ENCODE peak calls at places on chromosomes 6 and 20, in four cellular contexts. T is HCT116, E is HepG2, N is K562. H is an unnamed sample.

GRCh38 chr6:7235712-7236311 is 77.2 kb downstream of the SSR1 start:
- DNase-seq in T (no peak), E (no peak), N (no peak), H (no peak)

GRCh38 chr6:95431637-95432228 is 145.6 kb upstream of the MANEA start:
- DNase-seq in T (peak), E (peak), N (peak), H (peak)

GRCh38 chr6:15299430-15300131 is 53.7 kb downstream of the JARID2 start:
- DNase-seq in T (no peak), E (peak), N (peak), H (no peak)

GRCh38 chr20:39751557-39752137 is 789.5 kb downstream of the DHX35 start:
- DNase-seq in T (no peak), E (no peak), N (no peak), H (no peak)

GRCh38 chr6:105882071-105882803 is 203.9 kb upstream of the PRDM1 start:
- DNase-seq in T (no peak), E (no peak), N (no peak), H (no peak)

GRCh38 chr6:139801571-139802321 is 427.3 kb upstream of the CITED2 start:
- DNase-seq in T (no peak), E (no peak), N (no peak), H (no peak)

GRCh38 chr6:37170273-37171140 is 555 bp downstream of the PIM1 start:
- DNase-seq in T (no peak), E (no peak), N (peak), H (no peak)

GRCh38 chr6:82032444-82032843 is 215.1 kb downstream of the IBTK start:
- DNase-seq in T (no peak), E (no peak), N (no peak), H (no peak)

GRCh38 chr6:168554472-168554871 is 113.5 kb downstream of the SMOC2 start:
- DNase-seq in T (no peak), E (no peak), N (no peak), H (no peak)

GRCh38 chr6:4664911-4665310 is 111.3 kb upstream of the CDYL start:
- DNase-seq in T (no peak), E (no peak), N (no peak), H (no peak)

GRCh38 chr20:46400828-46401477 is 5.5 kb downstream of the ELMO2 start:
- DNase-seq in T (no peak), E (no peak), N (peak), H (no peak)

GRCh38 chr20:9059931-9060330 is 9.0 kb upstream of the PLCB4 start:
- DNase-seq in T (no peak), E (no peak), N (no peak), H (no peak)

GRCh38 chr20:62815066-62815991 is 1.5 kb upstream of the COL9A3 start:
- DNase-seq in T (no peak), E (peak), N (peak), H (no peak)

GRCh38 chr6:33199687-33200233 is 705 bp downstream of the RXRB start:
- DNase-seq in T (peak), E (peak), N (peak), H (no peak)
- TF ChIP-seq TCF7L2 in T (no peak), E (no peak), N (no peak), H (no peak)

DNA sequence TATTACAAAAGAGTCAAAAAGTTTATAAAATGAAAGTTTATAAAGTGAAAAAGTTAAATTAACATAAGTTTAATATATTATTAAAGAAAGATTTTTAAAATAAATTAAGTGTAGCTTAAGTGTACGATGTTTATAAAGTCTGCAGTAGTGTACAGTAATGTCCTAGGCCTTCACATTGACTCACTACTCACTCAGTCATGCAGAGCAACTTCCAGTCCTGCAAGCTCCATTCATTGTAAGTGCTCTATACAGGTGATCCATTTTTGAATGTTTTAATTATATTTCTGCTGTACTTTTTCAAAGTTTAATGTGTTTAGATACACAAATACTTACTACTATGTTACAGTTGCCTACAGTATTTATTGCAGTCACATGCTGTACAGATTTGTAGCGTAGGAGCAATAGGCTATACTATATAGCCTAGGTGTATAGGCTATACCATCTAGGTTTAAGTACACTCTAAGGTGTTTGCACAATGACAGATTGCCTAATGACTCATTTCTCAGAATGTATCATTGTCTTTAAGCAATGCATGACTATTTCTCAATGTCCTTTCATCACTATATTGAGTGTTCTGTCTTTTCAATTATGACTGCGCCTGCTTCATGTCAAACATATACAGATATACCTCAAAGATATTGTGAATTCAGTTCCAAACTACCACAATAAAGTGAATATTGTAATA is 1110.3 kb upstream of the MAP3K7 start:
- DNase-seq in T (no peak), E (no peak), N (no peak), H (peak)
- H3K27ac ChIP-seq in T (no peak), E (no peak), N (no peak), H (no peak)

GRCh38 chr6:134472046-134472445 is 154.1 kb upstream of the SGK1 start:
- DNase-seq in T (no peak), E (no peak), N (no peak), H (no peak)
- TF ChIP-seq TCF7L2 in T (no peak), E (no peak), N (no peak), H (no peak)

DNA sequence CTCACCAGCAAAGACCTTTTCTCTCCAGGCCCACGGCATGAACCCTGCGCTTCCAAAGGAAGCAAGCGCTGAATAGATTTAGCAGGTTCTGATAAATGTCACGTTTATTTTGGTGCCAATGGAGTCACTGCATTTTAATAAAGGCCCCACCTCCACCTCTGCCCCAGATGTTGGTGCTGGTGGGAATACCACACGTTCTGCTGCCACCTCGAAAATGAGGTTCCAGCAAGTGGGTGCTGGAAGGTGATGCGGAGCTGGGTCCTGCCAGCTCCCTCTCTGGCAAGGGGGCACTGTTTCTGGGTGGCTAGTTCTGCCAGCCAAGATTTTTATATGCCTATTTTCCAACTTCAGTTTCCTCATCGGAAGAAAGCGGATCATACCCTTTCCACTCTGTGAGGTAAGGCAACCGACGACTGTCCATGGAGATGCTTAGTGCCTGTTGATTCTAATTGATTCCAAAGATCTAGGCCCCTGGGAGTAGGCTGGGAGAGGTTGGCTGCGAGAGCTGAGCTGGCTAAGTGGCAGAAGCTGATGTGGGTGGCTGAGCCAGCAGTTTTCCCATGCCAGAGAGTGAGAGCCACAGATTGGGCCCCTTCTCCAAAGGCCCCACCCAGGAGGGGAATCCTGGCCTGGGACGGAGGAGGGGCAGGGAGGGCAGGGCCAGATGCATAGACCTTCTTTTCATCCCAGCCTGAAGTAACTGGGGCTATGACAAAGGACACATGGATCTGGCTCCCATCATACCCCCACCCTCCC is 87.8 kb upstream of the MAFB start:
- DNase-seq in T (no peak), E (no peak), N (no peak), H (no peak)
- H3K27ac ChIP-seq in T (no peak), E (no peak), N (no peak), H (no peak)

GRCh38 chr6:35668096-35668495 is 20.6 kb downstream of the FKBP5 start:
- DNase-seq in T (no peak), E (no peak), N (no peak), H (no peak)

GRCh38 chr6:35664945-35665344 is 23.8 kb downstream of the FKBP5 start:
- DNase-seq in T (no peak), E (no peak), N (no peak), H (no peak)

GRCh38 chr6:35665573-35665972 is 23.1 kb downstream of the FKBP5 start:
- DNase-seq in T (no peak), E (no peak), N (no peak), H (no peak)

GRCh38 chr6:35663001-35663400 is 25.7 kb downstream of the FKBP5 start:
- DNase-seq in T (no peak), E (no peak), N (no peak), H (no peak)

DNA sequence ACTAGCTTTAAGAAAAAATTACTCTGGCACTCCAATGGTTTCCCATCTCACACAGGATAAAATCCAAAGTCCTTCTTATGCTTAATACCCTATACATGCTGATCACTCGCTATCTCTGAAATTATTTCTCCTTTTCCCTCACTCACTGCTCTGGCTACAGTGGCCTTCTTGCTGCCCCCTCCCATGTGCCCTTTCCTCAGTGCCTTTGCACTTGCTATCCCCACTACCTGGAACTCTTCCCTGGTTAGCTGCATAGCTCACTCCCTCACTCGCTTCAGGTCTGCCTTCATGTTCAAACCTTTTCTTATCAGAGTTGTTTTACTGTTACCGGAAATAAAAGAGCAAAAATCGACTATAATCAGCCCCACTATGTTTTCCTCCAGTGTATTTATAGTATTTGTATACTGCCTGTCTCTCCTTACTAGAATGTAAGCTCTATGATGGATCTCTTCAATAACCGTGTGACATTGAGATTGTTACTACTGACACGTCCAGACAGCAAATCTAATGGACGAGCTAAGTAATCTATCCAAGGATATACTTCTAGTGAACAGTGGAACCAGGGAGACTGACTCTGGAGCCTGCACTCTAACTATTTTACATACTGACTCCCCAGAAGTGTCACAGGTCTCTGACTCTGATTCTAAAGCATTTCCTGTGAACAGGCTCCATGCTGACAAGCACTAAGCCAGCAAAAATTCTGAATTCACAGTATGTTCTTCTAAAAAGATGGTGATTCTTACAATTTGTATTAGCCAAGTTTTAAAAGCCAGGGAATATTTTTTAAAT is 25.1 kb downstream of the FKBP5 start:
- DNase-seq in T (no peak), E (no peak), N (no peak), H (no peak)
- TF ChIP-seq TCF7L2 in T (no peak), E (no peak), N (no peak), H (no peak)

DNA sequence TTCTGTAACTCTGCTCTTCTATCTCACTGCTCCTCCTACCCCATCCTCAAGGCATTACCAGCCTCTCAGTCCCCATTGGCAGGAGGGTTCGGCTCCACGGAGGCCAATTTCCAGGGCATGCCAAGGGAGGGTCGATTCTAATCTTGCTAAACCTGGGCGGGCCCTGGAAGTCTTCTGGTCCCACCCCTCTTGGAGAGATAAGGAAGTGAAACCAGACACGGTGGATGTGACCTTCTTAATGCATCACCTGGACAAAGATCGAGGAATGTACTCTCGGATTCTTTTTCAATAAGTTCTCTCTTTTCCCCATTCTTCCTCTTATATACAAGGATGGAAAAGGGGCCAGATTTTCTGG is 112.3 kb upstream of the ARMC2 start:
- DNase-seq in T (peak), E (no peak), N (peak), H (no peak)
- H3K27ac ChIP-seq in T (peak), E (no peak), N (no peak), H (no peak)

DNA sequence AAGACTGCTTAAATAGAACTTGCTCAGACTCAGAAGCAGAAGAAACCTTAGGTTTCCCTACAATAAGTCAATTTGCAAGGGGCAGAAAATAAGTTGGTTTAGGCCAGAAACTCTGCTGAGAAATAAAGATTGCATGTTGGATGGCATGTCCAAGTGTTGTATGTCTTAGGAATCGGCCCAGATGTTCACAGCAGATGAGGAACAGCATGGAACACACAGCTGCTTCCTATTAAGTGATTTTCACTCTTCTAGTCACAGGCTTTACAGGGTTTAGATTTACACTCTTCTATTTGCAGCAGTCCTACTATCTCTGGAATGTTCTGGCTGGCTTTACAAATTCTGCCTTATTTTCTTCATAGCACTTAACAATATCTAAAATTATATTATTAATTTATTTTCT is 3.2 kb downstream of the ZKSCAN4 start:
- DNase-seq in T (no peak), E (no peak), N (no peak), H (no peak)
- TF ChIP-seq TCF7L2 in T (no peak), E (no peak), N (no peak), H (no peak)

DNA sequence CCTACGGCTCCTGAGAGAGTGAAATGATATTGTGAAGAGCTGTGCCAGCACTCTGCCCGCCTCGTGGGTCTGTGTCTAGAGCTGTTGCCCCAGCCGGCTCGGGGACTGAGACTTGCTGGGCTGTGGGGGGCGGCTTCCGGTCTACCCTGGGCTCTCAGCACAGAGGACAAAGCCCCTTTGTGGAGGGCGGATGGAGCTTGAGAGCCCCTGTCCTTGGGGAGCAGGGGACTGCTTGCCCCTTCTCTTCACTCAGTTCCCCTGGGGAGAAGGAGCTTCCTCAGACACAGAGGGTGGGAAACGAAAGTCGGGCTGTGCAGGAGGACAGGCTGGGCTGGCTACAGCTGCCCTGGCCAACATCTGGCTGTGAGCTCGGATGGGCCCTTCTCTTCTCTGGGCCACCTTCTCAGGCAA is 11.0 kb downstream of the SRC start:
- DNase-seq in T (no peak), E (no peak), N (no peak), H (no peak)
- H3K27ac ChIP-seq in T (no peak), E (no peak), N (no peak), H (no peak)

DNA sequence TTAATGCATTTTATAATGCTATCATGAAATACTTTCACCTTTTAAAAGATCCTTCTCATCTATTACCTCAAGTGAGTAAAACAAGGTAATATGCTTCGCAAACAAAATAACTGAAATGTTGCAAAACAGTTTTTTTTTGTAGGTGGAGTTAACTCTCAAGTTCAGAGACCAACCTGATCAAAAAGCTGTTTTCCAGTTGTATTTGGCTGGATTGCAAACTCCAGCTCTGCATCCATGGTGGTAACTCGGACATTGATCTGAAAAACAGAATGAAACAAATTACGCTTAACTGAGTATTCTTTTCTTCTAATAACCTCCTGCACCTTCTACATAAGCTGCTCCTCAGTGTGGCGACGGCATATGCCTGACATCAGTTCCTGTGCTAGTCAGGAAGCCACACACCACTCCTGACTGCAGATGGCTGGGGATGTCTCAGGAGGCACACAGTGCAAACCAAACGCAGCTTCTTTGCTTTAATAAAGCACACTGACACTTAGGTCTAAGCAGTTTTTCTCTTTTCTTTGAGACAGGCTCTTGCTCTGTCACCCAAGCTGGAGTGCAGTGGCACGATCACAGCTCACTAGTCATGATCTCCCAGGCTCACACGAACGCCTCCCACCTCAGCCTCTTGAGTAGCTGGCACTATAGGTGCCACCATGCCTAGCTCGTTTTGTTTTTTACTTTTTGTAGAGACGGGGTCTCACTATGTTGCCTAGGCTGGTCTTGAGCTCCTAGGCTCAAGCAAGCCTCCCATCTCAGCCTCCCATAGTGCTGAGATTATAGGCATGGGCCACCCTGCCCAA is 29.9 kb downstream of the EZR start:
- DNase-seq in T (no peak), E (no peak), N (no peak), H (no peak)
- TF ChIP-seq TCF7L2 in T (no peak), E (no peak), N (no peak), H (no peak)

GRCh38 chr20:49543071-49543857 is 24.7 kb downstream of the PTGIS start:
- DNase-seq in T (no peak), E (no peak), N (no peak), H (no peak)
- H3K27ac ChIP-seq in T (no peak), E (no peak), N (no peak), H (no peak)